ENCODE peak calls at places on chromosomes 7 and 10, in five cellular contexts. J is SK-N-SH, W is mammary epithelial cell, Y is HepG2, Q is fibroblast of lung. K is an unnamed sample.

GRCh38 chr10:94212876-94213595 is 149.7 kb downstream of the NOC3L start:
- DNase-seq in J (no peak), W (no peak), Y (peak), Q (peak), K (no peak)

GRCh38 chr7:11698273-11698930 is 133.6 kb downstream of the THSD7A start:
- DNase-seq in J (no peak), W (no peak), Y (no peak), Q (no peak), K (no peak)

GRCh38 chr7:155714702-155715101 is 70.2 kb downstream of the RBM33 start:
- DNase-seq in J (no peak), W (no peak), Y (no peak), Q (no peak), K (no peak)

GRCh38 chr7:2115739-2116065 is 117.0 kb downstream of the MAD1L1 start:
- DNase-seq in J (no peak), W (no peak), Y (no peak), Q (no peak), K (no peak)

GRCh38 chr10:1573334-1573969 is 163.9 kb downstream of the ADARB2 start:
- DNase-seq in J (no peak), W (no peak), Y (no peak), Q (no peak), K (no peak)

GRCh38 chr10:69634759-69635425 is 4.8 kb downstream of the FAM241B start:
- DNase-seq in J (no peak), W (no peak), Y (no peak), Q (no peak), K (no peak)

GRCh38 chr7:65812281-65812680 is 60.6 kb upstream of the VKORC1L1 start:
- DNase-seq in J (no peak), W (no peak), Y (no peak), Q (peak), K (no peak)

GRCh38 chr7:132996581-132997242 is 85.2 kb downstream of the CHCHD3 start:
- DNase-seq in J (no peak), W (no peak), Y (no peak), Q (no peak), K (peak)

GRCh38 chr10:122949296-122949695 is 4.7 kb downstream of the C10orf88 start:
- DNase-seq in J (no peak), W (peak), Y (no peak), Q (no peak), K (no peak)

GRCh38 chr7:28423919-28424514 is 11.7 kb downstream of the CREB5 start:
- DNase-seq in J (no peak), W (no peak), Y (no peak), Q (no peak), K (no peak)

GRCh38 chr7:73742753-73743641 is 4.4 kb upstream of the ABHD11 start:
- DNase-seq in J (peak), W (no peak), Y (peak), Q (no peak), K (peak)

GRCh38 chr7:1592299-1592842 is 22.5 kb upstream of the PSMG3 start:
- DNase-seq in J (peak), W (no peak), Y (no peak), Q (no peak), K (no peak)

GRCh38 chr7:132837529-132837928 is 244.4 kb downstream of the CHCHD3 start:
- DNase-seq in J (no peak), W (no peak), Y (no peak), Q (peak), K (no peak)

GRCh38 chr10:3080608-3081007 is 13.3 kb downstream of the PFKP start:
- DNase-seq in J (peak), W (no peak), Y (no peak), Q (peak), K (no peak)

GRCh38 chr10:127193125-127193524 is 3.3 kb downstream of the INSYN2A start:
- DNase-seq in J (no peak), W (no peak), Y (no peak), Q (peak), K (no peak)

GRCh38 chr10:104334561-104334960 is 3.7 kb downstream of the ITPRIP start:
- DNase-seq in J (no peak), W (no peak), Y (no peak), Q (no peak), K (no peak)

GRCh38 chr10:86363184-86363832 is 3.3 kb downstream of the GRID1 start:
- DNase-seq in J (no peak), W (peak), Y (no peak), Q (no peak), K (peak)

GRCh38 chr7:139038691-139039090 is 2.8 kb upstream of the ZC3HAV1L start:
- DNase-seq in J (no peak), W (no peak), Y (no peak), Q (no peak), K (no peak)

GRCh38 chr7:10085231-10085630 is 888.4 kb upstream of the PHF14 start:
- DNase-seq in J (no peak), W (no peak), Y (no peak), Q (no peak), K (no peak)

GRCh38 chr7:120662291-120662690 is 195.7 kb downstream of the TSPAN12 start:
- DNase-seq in J (no peak), W (no peak), Y (no peak), Q (no peak), K (peak)

GRCh38 chr10:62643612-62644587 is 160.6 kb upstream of the ADO start:
- DNase-seq in J (no peak), W (no peak), Y (no peak), Q (no peak), K (no peak)

GRCh38 chr10:11125004-11125403 is 107.3 kb downstream of the CELF2 start:
- DNase-seq in J (no peak), W (no peak), Y (no peak), Q (no peak), K (no peak)

GRCh38 chr10:49269523-49269922 is 29.4 kb upstream of the C10orf71 start:
- DNase-seq in J (no peak), W (no peak), Y (no peak), Q (no peak), K (no peak)

GRCh38 chr10:48463318-48464003 is 141.4 kb downstream of the ARHGAP22 start:
- DNase-seq in J (peak), W (no peak), Y (no peak), Q (peak), K (peak)

GRCh38 chr7:1663857-1664651 is 6.0 kb upstream of the ELFN1 start:
- DNase-seq in J (peak), W (no peak), Y (no peak), Q (no peak), K (peak)

GRCh38 chr10:6716521-6716920 is 136.4 kb upstream of the PRKCQ start:
- DNase-seq in J (no peak), W (peak), Y (no peak), Q (peak), K (no peak)

GRCh38 chr7:75991531-75992082 is 2.8 kb downstream of the TMEM120A start:
- DNase-seq in J (no peak), W (no peak), Y (no peak), Q (no peak), K (no peak)

GRCh38 chr7:149787428-149788299 is 14.3 kb upstream of the ZNF467 start:
- DNase-seq in J (peak), W (no peak), Y (no peak), Q (no peak), K (peak)

GRCh38 chr10:19412531-19412930 is 363.9 kb downstream of the MALRD1 start:
- DNase-seq in J (peak), W (peak), Y (peak), Q (peak), K (peak)

GRCh38 chr10:71451754-71452153 is 55.0 kb downstream of the CDH23 start:
- DNase-seq in J (no peak), W (no peak), Y (no peak), Q (no peak), K (no peak)

GRCh38 chr10:121854809-121855445 is 72.9 kb downstream of the ATE1 start:
- DNase-seq in J (no peak), W (no peak), Y (peak), Q (no peak), K (peak)

GRCh38 chr10:6578221-6579192 is 1.6 kb downstream of the PRKCQ start:
- DNase-seq in J (no peak), W (no peak), Y (no peak), Q (no peak), K (no peak)

GRCh38 chr10:49593564-49593875 is 16.6 kb upstream of the SLC18A3 start:
- DNase-seq in J (no peak), W (no peak), Y (no peak), Q (no peak), K (no peak)

GRCh38 chr10:11875499-11876281 is 52.5 kb downstream of the PROSER2 start:
- DNase-seq in J (no peak), W (peak), Y (peak), Q (peak), K (peak)

GRCh38 chr7:80719261-80719660 is 80.8 kb downstream of the CD36 start:
- DNase-seq in J (no peak), W (peak), Y (no peak), Q (peak), K (no peak)

GRCh38 chr7:76334320-76334967 is 24.3 kb downstream of the YWHAG start:
- DNase-seq in J (no peak), W (no peak), Y (no peak), Q (no peak), K (no peak)

GRCh38 chr7:46145412-46145811 is 224.3 kb upstream of the IGFBP3 start:
- DNase-seq in J (no peak), W (peak), Y (peak), Q (peak), K (peak)

DNA sequence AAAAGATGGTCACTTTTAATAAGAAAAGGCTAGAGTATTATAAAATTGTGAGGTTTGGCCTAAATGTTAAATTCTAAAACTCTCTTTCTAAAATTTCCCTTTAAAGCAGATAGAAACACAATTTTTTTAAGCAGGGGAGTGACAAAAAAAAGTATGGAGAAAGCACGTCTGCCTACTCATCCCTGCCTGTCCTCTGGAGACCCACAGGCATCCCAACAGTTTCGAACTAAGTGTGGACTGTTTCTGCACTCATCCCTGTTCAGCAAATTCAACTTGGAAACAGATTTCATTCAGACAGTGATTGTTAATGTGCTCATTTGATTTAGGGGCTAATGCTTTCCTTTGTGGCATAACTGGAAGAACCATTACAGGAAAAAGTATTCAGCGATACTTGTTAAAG is 192.6 kb upstream of the CXCL12 start:
- DNase-seq in J (no peak), W (no peak), Y (no peak), Q (no peak), K (no peak)
- H3K9ac ChIP-seq in J (no peak), W (no peak), Y (no peak), Q (no peak), K (no peak)

GRCh38 chr7:47762746-47763062 is 180.8 kb upstream of the TNS3 start:
- DNase-seq in J (no peak), W (no peak), Y (no peak), Q (no peak), K (no peak)
- H3K4me3 ChIP-seq in J (no peak), W (no peak), Y (peak), Q (no peak), K (no peak)

DNA sequence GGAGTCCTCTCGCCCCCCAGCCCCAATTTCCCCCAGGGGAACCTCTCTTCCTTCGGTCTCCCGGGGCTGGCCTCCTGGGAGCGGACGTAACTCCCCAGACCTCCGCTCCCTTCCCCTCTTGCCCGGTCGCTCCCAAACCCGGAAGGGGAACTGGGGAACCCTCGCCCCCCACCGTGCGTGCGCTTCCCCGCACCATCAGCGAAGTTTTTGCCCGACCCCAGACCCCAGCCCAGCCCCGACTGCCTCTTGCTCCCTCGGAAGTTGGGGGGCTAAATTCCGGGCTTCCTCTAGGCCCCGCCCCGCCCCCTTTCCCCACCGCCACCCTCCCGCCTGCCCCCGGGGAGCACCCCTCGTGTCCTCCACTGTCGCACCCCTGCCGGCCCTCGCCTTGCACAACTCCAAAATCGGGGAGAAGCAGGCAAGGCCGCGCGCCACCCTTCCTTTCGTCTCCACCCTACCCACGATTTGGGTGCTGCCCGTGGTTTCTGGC is 447 bp downstream of the GNB2 start:
- DNase-seq in J (peak), W (peak), Y (no peak), Q (peak), K (no peak)
- H3K9ac ChIP-seq in J (peak), W (peak), Y (peak), Q (peak), K (peak)

DNA sequence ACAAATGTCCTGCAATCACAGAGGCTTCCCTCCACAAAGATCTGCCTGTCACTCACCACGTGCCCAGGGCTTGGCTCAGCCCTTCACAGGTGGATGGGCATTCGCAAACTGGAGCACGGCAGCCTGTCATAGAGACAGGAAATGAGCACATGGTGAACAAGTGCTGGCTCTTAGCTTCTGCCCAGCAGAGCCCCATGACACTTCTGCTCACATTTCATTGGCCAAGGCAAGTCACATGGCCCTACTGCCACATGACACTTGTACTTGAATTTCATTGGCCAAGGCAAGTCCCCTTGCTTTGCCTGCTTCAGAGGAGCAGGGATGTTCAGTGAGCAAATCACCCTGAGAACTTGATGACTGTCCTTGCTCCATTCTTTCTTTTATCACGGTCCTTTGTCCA is 110.8 kb upstream of the PPP2R2D start:
- DNase-seq in J (no peak), W (no peak), Y (no peak), Q (no peak), K (peak)
- H3K4me3 ChIP-seq in J (no peak), W (no peak), Y (no peak), Q (no peak), K (no peak)

GRCh38 chr7:124420367-124420766 is 345.2 kb downstream of the GPR37 start:
- DNase-seq in J (peak), W (no peak), Y (no peak), Q (no peak), K (peak)
- H3K9ac ChIP-seq in J (no peak), W (no peak), Y (no peak), Q (no peak), K (no peak)

DNA sequence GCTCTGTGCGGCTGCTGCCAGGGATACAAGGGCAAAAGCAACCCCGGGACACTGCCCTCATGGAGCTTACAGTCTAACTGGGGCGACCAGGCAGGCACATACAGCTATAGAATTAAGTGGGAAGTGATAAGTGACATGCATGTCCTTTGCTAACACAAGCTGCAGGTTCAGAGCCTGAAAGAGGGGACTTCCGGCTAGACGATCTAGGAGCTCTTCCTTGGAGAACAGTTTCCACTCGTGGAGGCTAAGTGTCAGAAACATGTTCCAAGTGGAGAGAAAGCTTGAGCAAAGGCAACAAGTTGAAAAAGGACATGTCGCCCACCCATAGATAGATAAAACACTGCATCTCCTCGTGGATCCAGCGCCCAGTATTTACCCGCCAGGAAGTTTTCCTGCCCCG is 548 bp upstream of the NKX2-3 start:
- DNase-seq in J (no peak), W (no peak), Y (no peak), Q (no peak), K (no peak)
- H3K4me3 ChIP-seq in J (no peak), W (no peak), Y (no peak), Q (no peak), K (no peak)

DNA sequence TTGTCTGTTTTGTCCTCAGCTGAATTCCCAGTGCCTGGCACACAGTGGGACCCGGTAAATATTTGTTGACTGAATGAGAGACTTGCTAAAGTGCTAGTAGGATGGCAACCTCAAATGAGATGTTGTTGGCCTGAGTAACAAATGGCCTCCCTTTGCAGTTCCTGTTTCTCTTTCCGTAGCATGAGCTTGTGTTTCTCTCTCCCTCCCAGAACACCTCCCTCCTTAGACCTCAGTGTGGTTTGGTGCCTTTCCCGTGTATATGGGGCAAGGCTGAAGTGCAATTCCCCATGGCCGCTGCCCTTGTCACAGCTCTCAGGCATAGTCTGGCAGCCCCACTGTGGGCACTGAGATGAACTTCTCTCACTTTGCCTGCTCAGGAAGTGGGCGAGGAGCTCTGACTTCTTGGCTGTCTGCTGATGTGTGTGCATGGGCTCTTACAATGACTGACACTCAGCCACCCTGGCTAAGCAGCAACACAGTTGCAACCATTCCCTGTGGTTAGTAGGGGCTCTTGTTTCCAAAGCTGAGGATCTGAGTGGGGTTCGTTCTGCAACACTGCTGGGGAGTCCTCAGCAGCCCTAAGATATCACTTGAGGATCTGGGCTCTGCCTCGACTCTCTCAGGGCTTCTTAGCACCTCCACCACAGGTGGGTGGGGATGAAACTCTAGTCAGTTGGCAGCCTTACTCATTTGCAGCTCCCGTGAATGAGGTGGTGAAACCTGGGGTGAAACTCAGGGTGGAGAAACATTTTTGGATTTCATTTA is 136.1 kb downstream of the ICA1 start:
- DNase-seq in J (no peak), W (peak), Y (no peak), Q (no peak), K (no peak)
- H3K9ac ChIP-seq in J (no peak), W (no peak), Y (no peak), Q (no peak), K (no peak)

GRCh38 chr7:111357691-111358090 is 204.6 kb downstream of the IMMP2L start:
- DNase-seq in J (no peak), W (peak), Y (no peak), Q (peak), K (no peak)

GRCh38 chr7:111364413-111364812 is 197.9 kb downstream of the IMMP2L start:
- DNase-seq in J (no peak), W (peak), Y (no peak), Q (peak), K (no peak)

GRCh38 chr7:111358915-111359314 is 203.4 kb downstream of the IMMP2L start:
- DNase-seq in J (no peak), W (no peak), Y (no peak), Q (no peak), K (no peak)

GRCh38 chr7:111363099-111363498 is 199.2 kb downstream of the IMMP2L start:
- DNase-seq in J (no peak), W (no peak), Y (no peak), Q (peak), K (peak)

DNA sequence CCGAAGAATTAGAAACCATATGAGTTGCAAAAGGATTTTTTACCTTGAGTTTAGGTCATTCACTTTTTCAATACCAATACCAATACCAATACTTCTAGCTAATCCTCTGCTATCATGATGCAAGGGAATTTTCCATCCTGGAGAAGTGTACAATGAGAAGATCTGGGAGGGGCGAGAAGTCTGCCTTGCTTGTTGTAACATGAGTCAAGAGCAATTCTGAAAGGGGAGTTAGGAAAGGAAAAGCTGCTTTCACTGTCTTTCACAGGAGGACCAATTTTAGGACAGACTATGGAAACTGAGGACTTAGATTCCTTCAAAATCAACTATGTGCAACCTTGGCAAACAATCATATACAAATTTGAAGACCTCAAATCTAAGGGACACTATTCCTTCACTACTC is 199.6 kb downstream of the IMMP2L start:
- DNase-seq in J (no peak), W (peak), Y (no peak), Q (peak), K (peak)
- H3K4me3 ChIP-seq in J (no peak), W (no peak), Y (no peak), Q (no peak), K (no peak)

K was measured in mesendoderm.